ENCODE peak calls at places on chromosome 15, in six cellular contexts. S, W, A, O, I and M are unnamed samples.

GRCh38 chr15:79923068-79923514 is 26.3 kb upstream of the MTHFS start:
- DNase-seq in O (peak; percentile 70), A (peak; percentile 78), S (peak; percentile 33), I (peak; percentile 87), W (peak; percentile 78), M (peak; percentile 65)

GRCh38 chr15:64623347-64624024 is 151.9 kb downstream of the RBPMS2 start:
- DNase-seq in A (no peak), W (no peak), S (no peak), I (no peak), O (no peak), M (no peak)

GRCh38 chr15:61974759-61975158 is 85.5 kb downstream of the VPS13C start:
- DNase-seq in I (no peak), A (no peak), S (no peak), O (no peak), W (no peak), M (no peak)

GRCh38 chr15:81197255-81197630 is 564 bp downstream of the IL16 start:
- DNase-seq in W (no peak), A (no peak), I (no peak), O (no peak), S (no peak), M (no peak)

GRCh38 chr15:48112242-48112641 is 8.5 kb upstream of the SLC24A5 start:
- DNase-seq in S (peak; percentile 46), O (no peak), I (no peak), W (peak; percentile 73), A (no peak), M (no peak)

GRCh38 chr15:74315626-74316025 is 51.8 kb downstream of the CYP11A1 start:
- DNase-seq in O (no peak), A (no peak), I (no peak), S (no peak), W (no peak), M (no peak)

GRCh38 chr15:80835338-80835737 is 56.2 kb downstream of the CEMIP start:
- DNase-seq in S (no peak), W (peak; percentile 30), O (no peak), A (no peak), I (no peak), M (no peak)

GRCh38 chr15:61524091-61524490 is 295.0 kb upstream of the RORA start:
- DNase-seq in W (no peak), A (no peak), S (no peak), I (no peak), O (no peak), M (no peak)

GRCh38 chr15:96122077-96123027 is 208.1 kb upstream of the NR2F2 start:
- DNase-seq in W (no peak), A (no peak), S (no peak), O (no peak), I (no peak), M (no peak)

GRCh38 chr15:77533530-77533929 is 99.2 kb downstream of the LINGO1 start:
- DNase-seq in O (no peak), A (no peak), I (peak; percentile 33), W (peak; percentile 55), S (no peak), M (no peak)

GRCh38 chr15:33068007-33068441 is 126.5 kb downstream of the FMN1 start:
- DNase-seq in A (peak; percentile 91), W (peak; percentile 28), O (peak; percentile 46), I (no peak), S (no peak), M (no peak)

GRCh38 chr15:43509002-43509922 is 8.1 kb upstream of the MAP1A start:
- DNase-seq in A (no peak), S (no peak), I (no peak), O (peak; percentile 38), W (peak; percentile 39), M (no peak)

GRCh38 chr15:101625169-101625568 is 27.0 kb downstream of the TM2D3 start:
- DNase-seq in S (no peak), I (no peak), A (no peak), W (no peak), O (no peak), M (no peak)

GRCh38 chr15:87538327-87538834 is 718.2 kb downstream of the NTRK3 start:
- DNase-seq in O (no peak), W (no peak), S (no peak), A (no peak), I (no peak), M (no peak)

GRCh38 chr15:67547836-67548531 is 5.5 kb downstream of the MAP2K5 start:
- DNase-seq in A (no peak), I (no peak), W (no peak), S (no peak), O (no peak), M (no peak)

GRCh38 chr15:70617076-70617910 is 146.1 kb downstream of the UACA start:
- DNase-seq in O (no peak), W (no peak), A (no peak), I (no peak), S (no peak), M (no peak)
- H3K4me1 ChIP-seq in O (no peaks in the 10 kb centered on the region), W (no peaks in the 10 kb centered on the region), A (no peaks in the 10 kb centered on the region), I (no peaks in the 10 kb centered on the region), S (no peaks in the 10 kb centered on the region), M (no peaks in the 10 kb centered on the region)

GRCh38 chr15:28911295-28911979 is 25.7 kb downstream of the APBA2 start:
- DNase-seq in A (no peak), I (no peak), W (peak; percentile 62), S (no peak), O (no peak), M (no peak)
- H3K4me1 ChIP-seq in A (no peaks in the 10 kb centered on the region), I (no peaks in the 10 kb centered on the region), W (peaks cover 52% of the 10 kb centered on the region), S (peaks cover 7% of the 10 kb centered on the region), O (no peaks in the 10 kb centered on the region), M (peaks cover 36% of the 10 kb centered on the region)

GRCh38 chr15:91306155-91306554 is 206.1 kb downstream of the SV2B start:
- DNase-seq in A (no peak), O (no peak), S (no peak), W (no peak), I (no peak), M (no peak)
- H3K4me1 ChIP-seq in A (no peaks in the 10 kb centered on the region), O (peaks cover 9% of the 10 kb centered on the region), S (peaks cover 2% of the 10 kb centered on the region), W (no peaks in the 10 kb centered on the region), I (no peaks in the 10 kb centered on the region), M (peaks cover 70% of the 10 kb centered on the region)

DNA sequence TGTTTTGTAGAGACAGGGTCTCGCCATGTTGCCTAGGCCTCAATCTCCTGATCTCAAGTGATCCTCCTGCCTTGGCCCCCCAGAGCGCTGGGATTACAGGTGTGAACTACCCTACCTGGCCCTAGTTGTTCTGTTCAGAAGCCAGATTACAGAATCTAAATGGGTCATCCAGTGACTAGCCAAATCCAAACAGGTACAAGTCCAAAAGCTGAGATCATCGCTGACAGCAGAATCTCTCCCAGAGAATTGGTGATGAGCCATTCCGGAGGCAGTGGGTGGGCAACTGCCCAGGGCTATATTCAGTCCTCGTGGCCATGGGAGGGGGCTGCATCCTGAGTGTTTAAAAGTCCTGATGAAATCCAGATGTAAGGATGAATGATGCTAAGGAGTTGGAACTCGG is 47.5 kb upstream of the SEMA4B start:
- DNase-seq in I (no peak), A (no peak), S (no peak), W (no peak), O (no peak), M (no peak)
- H3K4me1 ChIP-seq in I (no peaks in the 10 kb centered on the region), A (peaks cover 5% of the 10 kb centered on the region), S (peaks cover 22% of the 10 kb centered on the region), W (peaks cover 12% of the 10 kb centered on the region), O (peaks cover 7% of the 10 kb centered on the region), M (no peaks in the 10 kb centered on the region)

GRCh38 chr15:63323798-63324651 is 46.6 kb downstream of the APH1B start:
- DNase-seq in I (no peak), W (no peak), A (no peak), O (no peak), S (no peak), M (no peak)
- H3K4me1 ChIP-seq in I (no peaks in the 10 kb centered on the region), W (peaks cover 5% of the 10 kb centered on the region), A (no peaks in the 10 kb centered on the region), O (no peaks in the 10 kb centered on the region), S (no peaks in the 10 kb centered on the region), M (no peaks in the 10 kb centered on the region)

GRCh38 chr15:31177936-31178335 is 76.4 kb upstream of the TRPM1 start:
- DNase-seq in O (no peak), I (no peak), A (no peak), S (no peak), W (no peak), M (no peak)

GRCh38 chr15:31173790-31174450 is 72.4 kb upstream of the TRPM1 start:
- DNase-seq in O (no peak), A (no peak), W (no peak), S (no peak), I (no peak), M (no peak)

GRCh38 chr15:31178705-31179104 is 77.2 kb upstream of the TRPM1 start:
- DNase-seq in O (no peak), W (no peak), A (no peak), S (no peak), I (no peak), M (no peak)

GRCh38 chr15:31175484-31175883 is 74.0 kb upstream of the TRPM1 start:
- DNase-seq in S (no peak), A (no peak), W (no peak), O (no peak), I (no peak), M (no peak)

DNA sequence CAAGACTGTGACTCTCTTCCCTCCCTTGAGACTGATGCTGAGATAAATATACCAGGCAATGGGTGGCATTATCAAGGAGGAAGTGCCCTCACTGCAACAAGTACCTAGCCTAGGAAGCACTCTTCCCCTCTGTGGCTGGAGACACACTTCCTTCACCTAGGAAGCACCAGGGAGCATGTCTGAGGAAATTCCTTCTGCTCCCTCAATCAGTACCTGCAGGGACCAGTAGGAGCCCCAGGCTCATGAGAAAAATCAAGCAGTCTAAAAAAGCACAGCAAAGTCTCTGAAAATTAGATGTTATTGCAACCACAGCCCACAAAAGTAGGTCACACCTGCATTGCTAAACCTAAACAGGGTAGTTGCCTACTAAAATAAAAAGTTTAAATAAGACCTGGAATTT is 78.2 kb upstream of the TRPM1 start:
- DNase-seq in O (no peak), S (no peak), W (no peak), A (no peak), I (no peak), M (no peak)
- H3K4me1 ChIP-seq in O (no peaks in the 10 kb centered on the region), S (peaks cover 5% of the 10 kb centered on the region), W (no peaks in the 10 kb centered on the region), A (no peaks in the 10 kb centered on the region), I (no peaks in the 10 kb centered on the region), M (peaks cover 8% of the 10 kb centered on the region)